ENCODE peak calls at places on chromosomes 3 and 15, in seven cellular contexts. O, Z, G, S, D, T and E are unnamed samples.
A peak's percentile ranks its signal among the peaks of the same experiment; 100 is the strongest.

GRCh38 chr3:126472277-126473006 is 3.2 kb downstream of the ZXDC start:
- DNase-seq in Z (peak; percentile 92), O (peak; percentile 55), S (peak; percentile 80), T (peak; percentile 79), D (peak; percentile 5), G (peak; percentile 73), E (peak; percentile 86)

GRCh38 chr15:49986326-49986725 is 132.7 kb downstream of the ATP8B4 start:
- DNase-seq in Z (no peak), G (no peak), O (no peak), S (no peak), D (no peak), T (no peak), E (no peak)

GRCh38 chr3:134430950-134431445 is 54.8 kb downstream of the ANAPC13 start:
- DNase-seq in T (no peak), G (no peak), Z (no peak), D (no peak), S (no peak), O (no peak), E (no peak)

GRCh38 chr3:15810702-15811101 is 12.9 kb upstream of the ANKRD28 start:
- DNase-seq in Z (no peak), O (no peak), G (no peak), T (no peak), D (no peak), S (no peak), E (no peak)

GRCh38 chr15:33059184-33059583 is 135.3 kb downstream of the FMN1 start:
- DNase-seq in G (no peak), S (no peak), D (no peak), O (no peak), Z (no peak), T (no peak), E (no peak)

GRCh38 chr15:53910852-53911251 is 67.4 kb upstream of the UNC13C start:
- DNase-seq in Z (no peak), G (no peak), S (no peak), T (no peak), O (no peak), D (no peak), E (no peak)

GRCh38 chr3:30539772-30540171 is 66.6 kb upstream of the TGFBR2 start:
- DNase-seq in D (no peak), G (no peak), T (no peak), Z (no peak), O (no peak), S (no peak), E (no peak)

GRCh38 chr3:195284842-195285241 is 13.9 kb upstream of the XXYLT1 start:
- DNase-seq in G (no peak), O (no peak), Z (no peak), T (no peak), S (no peak), D (no peak), E (no peak)

GRCh38 chr3:27720029-27720518 is 2.0 kb downstream of the EOMES start:
- DNase-seq in T (no peak), S (no peak), G (no peak), Z (no peak), D (no peak), O (no peak), E (no peak)

GRCh38 chr15:99614749-99615288 is 49.0 kb downstream of the MEF2A start:
- DNase-seq in T (no peak), O (no peak), S (no peak), G (no peak), D (no peak), Z (no peak), E (no peak)

GRCh38 chr15:40449275-40449674 is 8.5 kb downstream of the BAHD1 start:
- DNase-seq in T (no peak), Z (no peak), O (no peak), G (no peak), D (no peak), S (no peak), E (no peak)

GRCh38 chr15:93829115-93829849 is 402.1 kb upstream of the MCTP2 start:
- DNase-seq in O (peak; percentile 34), T (peak; percentile 36), G (peak; percentile 7), Z (no peak), S (peak; percentile 29), D (no peak), E (no peak)

DNA sequence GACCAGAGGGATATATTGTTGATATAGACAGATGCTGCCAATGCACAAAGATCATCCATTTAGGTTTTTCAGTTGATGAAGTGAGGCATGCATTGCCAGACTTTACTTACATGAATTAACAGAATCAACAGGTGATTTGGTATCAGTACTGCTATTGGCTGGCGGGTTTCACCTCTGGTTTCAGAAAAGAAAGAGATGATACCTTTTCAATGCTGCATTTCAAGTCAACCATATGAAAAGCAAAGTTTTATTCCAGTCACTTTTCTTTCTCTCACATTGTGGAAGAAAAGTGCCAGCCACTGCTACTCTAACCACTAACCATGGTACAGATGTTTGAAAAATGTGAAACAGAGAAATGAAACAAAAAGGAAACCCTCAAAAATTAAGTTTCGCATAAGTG is 289.1 kb downstream of the TIGIT start:
- DNase-seq in Z (no peak), G (no peak), O (no peak), D (no peak), S (no peak), T (no peak), E (no peak)
- TF ChIP-seq POLR2A in Z (no peak), G (no peak), O (no peak), D (no peak), S (no peak), T (no peak), E (no peak)

GRCh38 chr3:116201032-116201690 is 244.1 kb downstream of the LSAMP start:
- DNase-seq in S (no peak), G (no peak), D (no peak), O (no peak), T (no peak), Z (no peak), E (no peak)
- TF ChIP-seq CTCF in S (no peak), G (no peak), D (no peak), O (no peak), T (no peak), Z (no peak), E (no peak)

DNA sequence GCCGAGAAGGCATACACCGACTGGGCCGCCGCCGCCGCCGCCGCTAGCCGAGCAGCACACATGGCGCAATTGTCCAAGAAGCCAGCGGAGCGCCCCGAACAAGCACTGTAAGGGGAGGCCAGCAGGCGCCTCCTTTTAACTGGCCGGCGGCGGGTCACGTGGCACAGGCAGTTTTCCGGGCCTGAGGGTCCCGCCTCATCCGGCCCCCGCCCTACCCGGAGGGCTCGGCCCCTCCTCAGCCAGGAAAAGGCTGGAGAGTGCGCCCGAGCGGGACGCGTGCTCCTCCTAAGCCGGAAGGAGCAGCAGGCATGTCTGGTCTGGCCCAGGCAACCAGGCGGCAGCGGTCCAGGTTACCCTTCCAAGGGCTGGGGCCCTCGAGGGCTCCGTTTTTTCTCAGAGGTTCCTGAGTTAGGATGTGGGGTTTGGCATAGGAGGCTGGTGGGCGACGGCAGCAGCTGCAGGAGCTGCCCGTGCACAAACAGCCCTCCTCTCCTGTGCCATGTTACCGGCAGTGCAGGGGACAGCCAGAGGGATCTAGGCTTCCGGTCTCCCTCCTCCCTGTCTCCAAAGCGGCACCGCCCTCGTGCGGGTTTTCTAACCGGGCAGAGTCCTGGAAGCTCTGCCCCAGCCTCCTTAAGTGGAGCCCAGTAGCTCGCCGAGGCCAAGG is at the start of gene GPX1:
- DNase-seq in O (peak; percentile 95), Z (peak; percentile 98), G (peak; percentile 93), S (peak; percentile 97), D (peak; percentile 94), T (peak; percentile 98), E (peak; percentile 98)
- TF ChIP-seq POLR2A in O (peak; percentile 97), Z (peak; percentile 97), G (peak; percentile 57), S (peak; percentile 98), D (peak; percentile 80), T (peak; percentile 60), E (peak; percentile 99)

GRCh38 chr15:34358367-34358766 is 8.6 kb downstream of the LPCAT4 start:
- DNase-seq in O (no peak), Z (no peak), G (peak; percentile 56), D (no peak), T (no peak), S (no peak), E (no peak)
- TF ChIP-seq CTCF in O (no peak), Z (no peak), G (peak; percentile 35), D (no peak), T (no peak), S (no peak), E (no peak)